ENCODE peak calls at places on chromosomes 1 and 21, in five cellular contexts. O is tibial artery, X is AG04450, C is fibroblast of lung, K is psoas muscle. R is an unnamed sample.
A peak's percentile ranks its signal among the peaks of the same experiment; 100 is the strongest.

GRCh38 chr1:229693124-229693523 is 67.1 kb downstream of the URB2 start:
- DNase-seq in O (no peak), X (no peak), C (no peak), K (no peak), R (no peak)

GRCh38 chr21:33419538-33420123 is 16.4 kb downstream of the IFNGR2 start:
- DNase-seq in O (no peak), X (no peak), C (peak; percentile 96), K (no peak), R (no peak)

GRCh38 chr1:174812656-174813055 is 187.1 kb upstream of the CACYBP start:
- DNase-seq in O (no peak), X (no peak), C (peak; percentile 3), K (no peak), R (no peak)

GRCh38 chr1:247332901-247333361 is 1.3 kb upstream of the ZNF496 start:
- DNase-seq in O (peak; percentile 77), X (no peak), C (peak; percentile 28), K (peak; percentile 61), R (no peak)

GRCh38 chr21:45592208-45592619 is 50.0 kb upstream of the SLC19A1 start:
- DNase-seq in O (peak; percentile 34), X (no peak), C (no peak), K (no peak), R (no peak)

GRCh38 chr1:58891347-58891746 is 107.5 kb upstream of the JUN start:
- DNase-seq in O (no peak), X (no peak), C (no peak), K (no peak), R (no peak)

GRCh38 chr1:39776886-39777683 is 5.9 kb upstream of the OXCT2 start:
- DNase-seq in O (no peak), X (no peak), C (no peak), K (no peak), R (no peak)

GRCh38 chr1:81681104-81681503 is 119.6 kb upstream of the ADGRL2 start:
- DNase-seq in O (no peak), X (no peak), C (no peak), K (no peak), R (no peak)

GRCh38 chr1:94522304-94522703 is 19.3 kb downstream of the F3 start:
- DNase-seq in O (no peak), X (no peak), C (peak; percentile 80), K (no peak), R (no peak)

GRCh38 chr1:228362884-228363450 is 43.7 kb downstream of the TRIM11 start:
- DNase-seq in O (no peak), X (no peak), C (no peak), K (peak; percentile 38), R (no peak)

GRCh38 chr1:15923241-15923640 is 52.7 kb downstream of the ZBTB17 start:
- DNase-seq in O (no peak), X (no peak), C (peak; percentile 49), K (no peak), R (peak; percentile 55)

GRCh38 chr1:83773059-83773458 is 225.9 kb downstream of the TTLL7 start:
- DNase-seq in O (no peak), X (no peak), C (no peak), K (no peak), R (no peak)

GRCh38 chr1:104648269-104648691 is 898.6 kb downstream of the AMY1C start:
- DNase-seq in O (no peak), X (no peak), C (no peak), K (no peak), R (no peak)

GRCh38 chr1:181646723-181647122 is 163.4 kb downstream of the CACNA1E start:
- DNase-seq in O (no peak), X (no peak), C (no peak), K (no peak), R (no peak)

GRCh38 chr1:7616076-7616833 is 154.8 kb upstream of the VAMP3 start:
- DNase-seq in O (peak; percentile 62), X (peak; percentile 1), C (peak; percentile 41), K (peak; percentile 74), R (no peak)

GRCh38 chr1:236039736-236040670 is 24.9 kb downstream of the NID1 start:
- DNase-seq in O (no peak), X (peak; percentile 63), C (peak; percentile 98), K (no peak), R (no peak)

GRCh38 chr1:117824612-117825011 is 104.8 kb downstream of the GDAP2 start:
- DNase-seq in O (peak; percentile 66), X (no peak), C (peak; percentile 32), K (no peak), R (no peak)

GRCh38 chr1:27555700-27556424 is 48.1 kb downstream of the AHDC1 start:
- DNase-seq in O (peak; percentile 89), X (no peak), C (peak; percentile 64), K (peak; percentile 74), R (no peak)

GRCh38 chr1:16151200-16151708 is 4.6 kb downstream of the EPHA2 start:
- DNase-seq in O (no peak), X (no peak), C (peak; percentile 53), K (no peak), R (no peak)

GRCh38 chr1:39418223-39418622 is 73.2 kb upstream of the BMP8A start:
- DNase-seq in O (no peak), X (no peak), C (no peak), K (no peak), R (no peak)

GRCh38 chr1:180842482-180842881 is 70.2 kb upstream of the KIAA1614 start:
- DNase-seq in O (no peak), X (no peak), C (no peak), K (no peak), R (no peak)

GRCh38 chr1:175600721-175601440 is 142.5 kb downstream of the TNR start:
- DNase-seq in O (no peak), X (no peak), C (no peak), K (no peak), R (no peak)

GRCh38 chr1:215083408-215083961 is 948 bp downstream of the KCNK2 start:
- DNase-seq in O (peak; percentile 64), X (no peak), C (peak; percentile 25), K (no peak), R (no peak)

DNA sequence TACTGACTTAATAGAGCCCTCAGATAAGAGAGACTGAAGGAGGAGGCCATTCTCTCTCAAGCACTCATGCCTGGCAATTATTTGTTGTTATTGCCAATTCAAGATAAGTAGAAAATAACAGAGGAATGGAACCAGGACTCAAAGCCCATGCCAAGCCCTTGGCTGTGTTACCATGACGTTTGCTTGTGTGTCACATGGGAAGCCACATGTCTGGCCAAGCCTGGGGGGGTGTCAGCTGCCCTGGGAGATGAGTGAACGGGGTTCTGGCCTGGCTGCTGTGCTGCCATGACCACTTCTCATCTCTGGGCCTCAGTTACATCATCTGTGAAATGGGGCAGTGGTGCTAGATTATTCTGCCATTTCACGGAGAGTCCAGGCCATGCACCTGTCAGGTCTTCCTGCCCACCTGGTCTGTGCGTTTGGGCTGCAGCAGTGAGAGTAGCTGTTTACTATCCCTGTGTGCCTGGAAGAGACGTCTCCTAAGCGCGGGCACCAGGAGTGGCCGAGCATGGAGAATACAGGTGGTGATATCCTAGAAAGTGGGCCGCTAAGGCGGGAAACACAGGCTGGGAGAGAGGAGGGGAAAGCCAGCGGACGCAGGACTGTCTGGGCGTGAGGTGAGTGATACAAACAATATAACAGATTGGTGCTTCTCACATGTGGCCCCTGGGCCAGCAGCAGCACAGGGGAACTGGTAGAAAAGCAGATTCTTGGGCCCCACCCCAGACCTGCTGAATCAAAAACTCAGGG is 67.8 kb downstream of the MAN1C1 start:
- DNase-seq in O (peak; percentile 83), X (no peak), C (no peak), K (no peak), R (no peak)
- H3K27ac ChIP-seq in O (no peak overlapping the region), X (no peak overlapping the region), C (no peak overlapping the region), K (no peak overlapping the region), R (no peak overlapping the region)

DNA sequence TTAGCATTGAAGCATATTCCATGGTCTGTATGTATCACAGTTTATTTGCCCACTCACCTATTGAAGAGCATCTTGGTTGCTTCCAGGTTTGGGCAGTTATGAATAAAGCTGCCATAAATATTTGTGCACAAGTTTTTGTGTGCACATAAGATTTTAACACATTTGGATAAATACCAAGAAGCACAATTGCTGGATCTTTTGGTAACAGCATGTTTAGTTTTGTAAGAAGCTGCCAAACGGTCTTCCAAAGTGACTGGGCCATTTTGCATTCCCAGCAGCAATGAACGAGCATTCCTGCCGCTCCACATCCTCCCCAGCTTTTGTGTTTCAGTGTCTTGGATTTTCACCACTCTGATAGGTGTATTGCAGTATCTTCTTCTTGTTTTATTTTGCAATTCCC is 62.7 kb downstream of the PDE9A start:
- DNase-seq in O (no peak), X (no peak), C (no peak), K (no peak), R (no peak)
- H3K27ac ChIP-seq in O (no peak overlapping the region), X (no peak overlapping the region), C (no peak overlapping the region), K (no peak overlapping the region), R (no peak overlapping the region)

GRCh38 chr1:21291964-21292363 is 1.7 kb upstream of the ECE1 start:
- DNase-seq in O (no peak), X (no peak), C (no peak), K (no peak), R (no peak)
- H3K27ac ChIP-seq in O (no peak overlapping the region), X (no peak overlapping the region), C (no peak overlapping the region), K (no peak overlapping the region), R (no peak overlapping the region)

GRCh38 chr1:179014123-179014522 is 11.6 kb upstream of the FAM20B start:
- DNase-seq in O (no peak), X (no peak), C (no peak), K (no peak), R (no peak)

GRCh38 chr1:179016694-179017382 is 8.9 kb upstream of the FAM20B start:
- DNase-seq in O (peak; percentile 94), X (peak; percentile 47), C (peak; percentile 98), K (peak; percentile 89), R (peak; percentile 87)

GRCh38 chr1:179015396-179015795 is 10.3 kb upstream of the FAM20B start:
- DNase-seq in O (no peak), X (no peak), C (no peak), K (no peak), R (no peak)

GRCh38 chr1:179021873-179022272 is 3.8 kb upstream of the FAM20B start:
- DNase-seq in O (no peak), X (no peak), C (peak; percentile 64), K (no peak), R (no peak)

DNA sequence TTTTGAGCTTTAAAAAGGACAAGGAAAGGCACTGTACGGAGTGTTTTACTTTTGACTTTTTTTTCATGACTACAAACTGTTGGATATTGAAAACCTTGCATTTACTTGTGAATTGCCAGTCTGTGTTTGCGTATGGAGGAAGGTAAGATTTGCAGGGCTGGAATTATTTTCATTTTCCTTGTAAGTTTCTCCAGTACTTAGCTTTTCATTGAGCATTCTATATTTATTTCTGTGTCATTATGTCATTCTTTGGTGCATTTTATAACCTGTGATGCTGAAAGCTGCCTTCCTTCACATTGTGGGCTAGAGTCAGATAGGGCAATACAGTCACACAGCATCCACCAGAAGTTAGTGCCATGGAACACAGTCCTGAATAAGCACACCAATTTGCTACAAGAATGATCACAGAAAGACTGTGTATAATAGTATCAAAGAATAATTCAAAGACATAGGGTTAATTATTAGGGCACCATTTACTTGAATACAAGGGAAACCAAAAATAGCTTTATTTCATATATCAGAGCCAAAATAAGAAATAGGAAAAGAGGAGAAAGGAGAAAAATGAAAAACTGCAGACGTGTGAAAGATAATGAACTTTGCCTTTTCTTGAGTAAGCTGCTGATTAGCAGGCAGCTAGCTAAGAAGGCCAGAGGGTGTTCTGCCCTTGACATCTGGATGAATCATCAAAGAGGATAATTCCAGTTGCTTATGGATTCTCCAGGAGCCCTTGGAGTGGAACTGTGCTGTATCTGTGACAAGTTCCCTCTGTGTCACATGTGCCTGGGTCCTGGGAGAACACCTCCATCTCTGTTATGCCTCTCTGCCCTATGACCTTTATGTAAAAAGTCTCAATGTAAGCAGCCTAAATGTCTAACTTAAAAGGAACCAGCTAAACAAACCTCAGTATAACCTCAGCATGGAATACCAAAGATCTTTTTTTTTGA is 8.0 kb upstream of the FAM20B start:
- DNase-seq in O (no peak), X (no peak), C (peak; percentile 52), K (no peak), R (no peak)
- H3K27ac ChIP-seq in O (peak overlapping the region; percentile 76), X (no peak overlapping the region), C (peak overlapping the region; percentile 17), K (peak overlapping the region; percentile 39), R (peak overlapping the region; percentile 36)

R was measured in epithelial cell of prostate.